ENCODE peak calls at places on chromosomes 12 and 14, in eight cellular contexts. Q is IMR-90, K is sigmoid colon, X is tibial nerve, N is prostate gland, U is esophagus squamous epithelium, Y is heart left ventricle, J is HCT116. V is an unnamed sample. For H3K4me1, the result is how much of the 10 kb centered on the place peaks cover.

GRCh38 chr12:52355181-52355580 is 12.1 kb downstream of the KRT85 start:
- DNase-seq in Q (no peak), Y (no peak), U (no peak), K (no peak), X (no peak), J (no peak), N (no peak), V (no peak)

GRCh38 chr12:1212529-1212928 is 221.5 kb downstream of the ERC1 start:
- DNase-seq in X (no peak), Y (no peak), N (no peak), J (no peak), Q (no peak), U (no peak), K (no peak), V (no peak)

GRCh38 chr12:25829192-25829591 is 129.3 kb upstream of the RASSF8 start:
- DNase-seq in U (no peak), N (peak), J (no peak), X (no peak), K (peak), Q (peak), Y (no peak), V (no peak)

GRCh38 chr14:59189822-59190368 is 1.4 kb downstream of the DAAM1 start:
- DNase-seq in Y (peak), K (peak), J (peak), U (peak), Q (peak), X (peak), N (peak), V (peak)

GRCh38 chr12:130335517-130336392 is 1.9 kb upstream of the PIWIL1 start:
- DNase-seq in U (no peak), J (peak), X (no peak), Y (peak), K (no peak), N (peak), Q (peak), V (peak)

GRCh38 chr14:33120341-33120740 is 181.7 kb downstream of the NPAS3 start:
- DNase-seq in J (no peak), Q (no peak), U (no peak), N (no peak), X (no peak), K (no peak), Y (no peak), V (no peak)

GRCh38 chr12:38502016-38502415 is 185.4 kb downstream of the ALG10B start:
- DNase-seq in U (no peak), N (no peak), K (no peak), Q (no peak), X (no peak), Y (no peak), J (no peak), V (no peak)

GRCh38 chr12:42267408-42268190 is 29.6 kb upstream of the YAF2 start:
- DNase-seq in J (no peak), Y (no peak), Q (no peak), X (no peak), K (no peak), U (no peak), N (no peak), V (no peak)

GRCh38 chr12:82682326-82682725 is 4.4 kb upstream of the TMTC2 start:
- DNase-seq in J (no peak), K (no peak), U (no peak), X (no peak), N (no peak), Y (no peak), Q (no peak), V (no peak)

GRCh38 chr12:88946377-88946997 is 366.2 kb upstream of the KITLG start:
- DNase-seq in N (no peak), Q (peak), J (peak), X (no peak), Y (peak), U (no peak), K (no peak), V (peak)

GRCh38 chr12:65592416-65592815 is 231.9 kb upstream of the HMGA2 start:
- DNase-seq in Q (no peak), U (no peak), Y (no peak), X (no peak), K (no peak), N (no peak), J (no peak), V (no peak)

GRCh38 chr14:103191856-103192835 is 68.9 kb downstream of the TNFAIP2 start:
- DNase-seq in Y (no peak), U (no peak), K (peak), J (no peak), N (no peak), Q (no peak), X (no peak), V (no peak)

GRCh38 chr14:31927348-31927826 is 149.7 kb upstream of the ARHGAP5 start:
- DNase-seq in J (no peak), Y (peak), U (no peak), X (no peak), K (no peak), N (no peak), Q (peak), V (peak)

GRCh38 chr12:21301-22189 is 45.0 kb upstream of the IQSEC3 start:
- DNase-seq in U (no peak), Y (no peak), X (no peak), N (no peak), J (no peak), Q (no peak), K (no peak), V (no peak)

GRCh38 chr12:6809056-6809455 is 12.6 kb upstream of the GPR162 start:
- DNase-seq in N (no peak), K (no peak), X (no peak), Y (no peak), U (no peak), J (no peak), Q (no peak), V (no peak)

GRCh38 chr14:36816481-36816880 is 154.8 kb downstream of the PAX9 start:
- DNase-seq in X (no peak), Y (no peak), N (no peak), Q (no peak), U (no peak), K (no peak), J (no peak), V (no peak)

GRCh38 chr12:5015711-5016492 is 27.8 kb upstream of the KCNA5 start:
- DNase-seq in U (no peak), Q (no peak), N (no peak), K (no peak), Y (no peak), J (no peak), X (no peak), V (no peak)

GRCh38 chr14:55120466-55121144 is 8.4 kb upstream of the LGALS3 start:
- DNase-seq in N (no peak), Y (no peak), J (no peak), K (no peak), U (no peak), X (no peak), Q (no peak), V (no peak)

GRCh38 chr14:97848351-97848980 is 1051.3 kb downstream of the VRK1 start:
- DNase-seq in N (no peak), Y (no peak), X (no peak), K (no peak), Q (no peak), J (no peak), U (no peak), V (no peak)

GRCh38 chr12:96472384-96472783 is 17.0 kb upstream of the CFAP54 start:
- DNase-seq in N (no peak), Q (no peak), Y (no peak), U (no peak), J (no peak), X (no peak), K (no peak), V (no peak)

GRCh38 chr12:3598896-3599295 is 107.9 kb downstream of the PRMT8 start:
- DNase-seq in U (no peak), J (no peak), Y (no peak), X (no peak), Q (no peak), K (no peak), N (no peak), V (no peak)

GRCh38 chr12:112905451-112906089 is 1.2 kb upstream of the OAS1 start:
- DNase-seq in K (no peak), J (no peak), N (no peak), Y (no peak), U (no peak), Q (no peak), X (no peak), V (no peak)

GRCh38 chr14:92561906-92562489 is 48.4 kb downstream of the RIN3 start:
- DNase-seq in K (no peak), U (no peak), J (no peak), X (no peak), Y (no peak), Q (no peak), N (no peak), V (no peak)

GRCh38 chr12:1277905-1278304 is 286.9 kb downstream of the ERC1 start:
- DNase-seq in K (no peak), U (no peak), X (no peak), N (no peak), Y (no peak), Q (no peak), J (no peak), V (no peak)

DNA sequence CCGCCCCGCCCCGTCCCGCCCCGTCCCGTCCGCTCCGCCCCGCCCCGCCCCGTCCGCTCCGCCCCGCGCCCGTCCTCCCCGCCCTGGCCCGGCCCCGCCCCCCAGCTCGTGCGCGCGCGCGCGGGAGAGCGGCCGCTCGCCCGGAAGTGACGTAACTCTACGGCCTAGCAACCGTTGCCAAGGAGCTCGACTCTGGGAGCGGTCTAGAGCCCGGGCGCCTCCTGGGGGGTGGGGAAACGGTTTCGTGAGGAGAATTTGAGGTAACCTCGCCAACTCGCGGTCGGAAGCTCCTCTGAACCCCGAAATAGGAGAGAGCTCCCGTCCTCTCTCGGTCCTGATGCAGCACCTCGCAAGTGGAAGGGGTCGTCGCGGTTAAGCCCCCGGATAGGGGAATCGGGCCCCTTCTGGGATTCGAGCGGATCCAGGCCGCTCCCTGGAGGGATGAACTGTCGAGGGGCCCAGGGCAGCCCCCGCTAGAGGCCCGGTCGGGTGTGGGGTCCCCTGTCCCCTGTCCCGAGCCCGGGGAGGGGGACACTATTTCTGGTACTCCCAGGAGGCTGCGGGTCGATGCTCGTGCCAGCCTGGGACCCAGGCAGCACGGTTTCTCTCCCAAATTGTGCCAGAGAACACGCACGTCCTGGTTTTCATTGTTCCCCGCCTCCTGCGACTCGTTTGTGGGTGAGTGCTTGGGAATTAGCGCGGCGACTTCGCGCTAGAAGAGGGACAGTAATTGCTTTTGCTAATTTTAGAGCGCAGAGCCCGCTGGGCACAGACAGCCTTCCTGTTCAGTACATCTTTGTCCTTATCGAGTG is at the start of gene IFT81:
- DNase-seq in U (peak), Q (peak), Y (peak), K (peak), X (peak), J (peak), N (peak), V (peak)
- TF ChIP-seq POLR2A in U (peak), Q (peak), Y (peak), K (peak), X (peak), J (peak), N (peak), V (peak)

GRCh38 chr14:91062600-91062999 is 2.2 kb upstream of the RPS6KA5 start:
- DNase-seq in K (no peak), N (no peak), U (no peak), Y (no peak), J (no peak), Q (no peak), X (no peak), V (no peak)
- H3K4me1 ChIP-seq in K (half or more), N (under half), U (under half), Y (under half), J (under half), Q (under half), X (under half), V (under half)

DNA sequence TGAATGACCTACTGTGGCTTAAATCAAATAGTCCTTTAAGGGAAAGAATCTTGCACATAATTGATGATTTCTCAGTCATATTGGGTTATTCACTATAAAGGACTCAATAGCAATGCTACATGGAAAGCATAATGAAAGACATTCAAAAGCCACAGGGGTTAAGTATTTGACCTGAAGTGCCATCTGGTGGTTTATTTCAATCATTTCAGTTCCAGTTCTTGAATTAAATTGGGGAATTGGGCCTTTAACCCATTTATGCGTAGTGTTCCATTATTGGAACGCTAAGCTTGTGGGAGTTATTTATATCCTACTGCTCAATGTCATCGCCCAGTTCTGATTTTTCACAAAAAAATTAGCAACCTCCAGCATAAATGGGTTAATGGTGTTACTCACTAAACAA is 41.3 kb upstream of the C12orf71 start:
- DNase-seq in N (no peak), U (no peak), X (no peak), J (no peak), K (no peak), Q (no peak), Y (no peak), V (no peak)
- TF ChIP-seq CTCF in N (peak), U (peak), X (peak), J (no peak), K (no peak), Q (no peak), Y (no peak), V (no peak)

DNA sequence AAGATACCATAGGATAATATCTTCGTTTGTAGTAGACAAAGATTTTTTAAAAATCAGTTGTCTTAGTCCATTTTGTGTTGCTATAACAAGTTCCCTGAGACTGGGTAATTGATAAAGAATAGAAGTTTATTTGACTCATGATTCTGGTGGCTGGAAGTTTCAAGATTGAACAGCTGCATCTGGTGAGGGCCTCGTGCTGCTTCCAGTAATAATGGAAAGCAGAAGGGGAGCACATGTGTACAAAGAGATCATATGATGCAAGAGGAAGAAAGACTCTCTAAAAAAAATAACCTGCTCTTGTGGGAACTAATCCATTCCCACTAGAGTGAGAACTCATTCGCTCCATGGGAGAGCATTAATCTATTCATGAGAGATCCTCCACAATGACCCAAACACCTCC is 24.8 kb downstream of the MUCL1 start:
- DNase-seq in U (no peak), Q (peak), K (no peak), X (no peak), Y (no peak), N (no peak), J (no peak), V (no peak)
- TF ChIP-seq POLR2A in U (no peak), Q (no peak), K (no peak), X (no peak), Y (no peak), N (no peak), J (no peak), V (no peak)

GRCh38 chr12:49666176-49666575 is 41.0 kb downstream of the FMNL3 start:
- DNase-seq in X (no peak), Y (no peak), K (no peak), Q (no peak), U (no peak), J (no peak), N (no peak), V (no peak)
- H3K4me1 ChIP-seq in X (half or more), Y (under half), K (under half), Q (under half), U (under half), J (under half), N (under half), V (half or more)

DNA sequence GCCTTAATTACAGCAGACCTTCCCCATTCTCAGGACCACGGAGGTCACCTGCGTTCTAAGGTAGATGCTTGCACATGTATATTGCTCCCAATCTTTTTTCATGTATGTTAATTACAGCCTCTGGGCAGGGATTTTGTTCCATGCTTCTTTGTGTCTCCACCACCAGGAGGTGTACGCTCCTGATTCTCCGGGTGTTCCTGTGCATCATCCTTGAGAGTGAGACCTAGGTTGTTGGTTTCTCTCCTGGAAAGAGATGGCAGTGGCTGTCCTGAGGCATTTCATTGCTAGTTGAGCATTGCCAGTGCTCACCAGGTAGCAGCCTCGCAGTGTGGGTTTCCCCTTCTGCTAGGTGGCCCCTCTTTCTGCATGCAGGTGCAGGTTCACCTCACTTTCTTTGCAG is 52.8 kb downstream of the KCNK13 start:
- DNase-seq in J (no peak), Y (no peak), N (no peak), X (no peak), Q (no peak), U (no peak), K (no peak), V (no peak)
- TF ChIP-seq CTCF in J (peak), Y (no peak), N (no peak), X (no peak), Q (no peak), U (no peak), K (no peak), V (no peak)

GRCh38 chr14:100105357-100106169 is 40.3 kb downstream of the EVL start:
- DNase-seq in N (no peak), X (no peak), Y (no peak), J (no peak), U (no peak), K (peak), Q (no peak), V (no peak)
- TF ChIP-seq POLR2A in N (no peak), X (no peak), Y (no peak), J (no peak), U (no peak), K (no peak), Q (no peak), V (no peak)

GRCh38 chr12:19039515-19039914 is 90.0 kb upstream of the PLEKHA5 start:
- DNase-seq in X (no peak), N (no peak), J (no peak), Q (no peak), Y (no peak), K (no peak), U (no peak), V (no peak)
- H3K4me1 ChIP-seq in X (under half), N (under half), J (under half), Q (under half), Y (under half), K (under half), U (under half), V (under half)

V was measured in thyroid gland.